ENCODE peak calls at places on chromosomes 12 and 14, in five cellular contexts. P, M, C, O and K are unnamed samples.
A peak's percentile ranks its signal among the peaks of the same experiment; 100 is the strongest.

GRCh38 chr14:52926994-52927393 is 23.9 kb downstream of the FERMT2 start:
- DNase-seq in C (no peak), P (no peak), M (no peak), O (peak; percentile 48), K (no peak)

GRCh38 chr14:36818794-36819384 is 157.2 kb downstream of the PAX9 start:
- DNase-seq in O (peak; percentile 48), P (no peak), C (no peak), M (no peak), K (no peak)

GRCh38 chr12:105644770-105645169 is 314.3 kb downstream of the C12orf75 start:
- DNase-seq in O (peak; percentile 88), M (no peak), C (no peak), P (no peak), K (no peak)

GRCh38 chr12:131473721-131474709 is 236.9 kb upstream of the SFSWAP start:
- DNase-seq in P (no peak), M (no peak), O (no peak), C (no peak), K (no peak)

GRCh38 chr14:77830692-77831091 is 30.8 kb downstream of the ADCK1 start:
- DNase-seq in P (no peak), O (no peak), M (no peak), C (no peak), K (no peak)

GRCh38 chr14:103361868-103362267 is 23.3 kb upstream of the MARK3 start:
- DNase-seq in C (no peak), M (peak; percentile 85), O (peak; percentile 96), P (no peak), K (peak; percentile 79)

GRCh38 chr12:6323340-6323994 is 13.0 kb downstream of the PLEKHG6 start:
- DNase-seq in O (peak; percentile 88), M (peak; percentile 92), P (peak; percentile 63), C (peak; percentile 64), K (peak; percentile 94)

GRCh38 chr12:100908501-100908900 is 113.9 kb downstream of the ANO4 start:
- DNase-seq in P (no peak), M (no peak), O (peak; percentile 75), C (no peak), K (no peak)

GRCh38 chr14:66496188-66496807 is 10.1 kb downstream of the CCDC196 start:
- DNase-seq in P (peak; percentile 41), C (no peak), M (no peak), O (no peak), K (no peak)

GRCh38 chr12:712172-712863 is 40.1 kb upstream of the WNK1 start:
- DNase-seq in P (no peak), O (no peak), C (no peak), M (peak; percentile 11), K (peak; percentile 13)

GRCh38 chr12:103399986-103400385 is 95.8 kb downstream of the C12orf42 start:
- DNase-seq in M (no peak), P (no peak), O (no peak), C (no peak), K (no peak)

GRCh38 chr12:48934312-48934706 is 9.0 kb upstream of the FKBP11 start:
- DNase-seq in M (no peak), O (no peak), C (no peak), P (peak; percentile 27), K (no peak)

GRCh38 chr12:43884683-43885410 is 49.0 kb downstream of the TMEM117 start:
- DNase-seq in C (no peak), P (no peak), M (no peak), O (no peak), K (no peak)

GRCh38 chr14:69008411-69008810 is 29.3 kb upstream of the ACTN1 start:
- DNase-seq in O (peak; percentile 69), P (no peak), M (peak; percentile 26), C (no peak), K (no peak)

GRCh38 chr14:50068496-50068895 is 47.9 kb downstream of the VCPKMT start:
- DNase-seq in P (no peak), C (no peak), M (no peak), O (no peak), K (no peak)

GRCh38 chr12:124386059-124386458 is 91.2 kb downstream of the RFLNA start:
- DNase-seq in P (no peak), O (peak; percentile 42), C (peak; percentile 74), M (no peak), K (no peak)

GRCh38 chr12:68977909-68978610 is 45.1 kb upstream of the CPM start:
- DNase-seq in P (no peak), M (no peak), C (no peak), O (no peak), K (no peak)

GRCh38 chr12:67982165-67982563 is 7.1 kb upstream of the IFNG-AS1 start:
- DNase-seq in P (no peak), M (peak; percentile 63), O (peak; percentile 13), C (no peak), K (no peak)

GRCh38 chr14:54182419-54183040 is 214.3 kb upstream of the CDKN3 start:
- DNase-seq in P (no peak), C (no peak), O (peak; percentile 81), M (peak; percentile 82), K (peak; percentile 19)

GRCh38 chr14:26917086-26917485 is 319.3 kb upstream of the NOVA1 start:
- DNase-seq in P (no peak), O (peak; percentile 11), C (no peak), M (peak; percentile 1), K (no peak)

GRCh38 chr12:11631288-11631687 is 18.2 kb upstream of the ETV6 start:
- DNase-seq in M (no peak), C (no peak), P (no peak), O (no peak), K (no peak)

GRCh38 chr12:97995085-97995484 is 520.3 kb upstream of the TMPO start:
- DNase-seq in M (no peak), O (no peak), P (no peak), C (no peak), K (no peak)

GRCh38 chr12:52779914-52780313 is 2.8 kb upstream of the KRT76 start:
- DNase-seq in O (no peak), M (no peak), P (no peak), C (no peak), K (no peak)